ENCODE peak calls at places on chromosomes 13 and 19, in ten cellular contexts. H, M, T, F, O, D, W, Y, A and E are unnamed samples.

GRCh38 chr19:33125929-33126388 is 6.0 kb upstream of the WDR88 start:
- DNase-seq in W (peak; percentile 69), M (peak; percentile 16), Y (peak; percentile 54), T (peak; percentile 53), F (peak; percentile 46), A (peak; percentile 46), D (peak; percentile 36), H (no peak), O (peak; percentile 50), E (no peak)

GRCh38 chr19:30049844-30050667 is 108.0 kb downstream of the URI1 start:
- DNase-seq in W (no peak), A (no peak), Y (no peak), O (no peak), D (no peak), H (no peak), M (no peak), F (no peak), T (no peak), E (no peak)

GRCh38 chr19:41575998-41576397 is at the start of gene CEACAM21:
- DNase-seq in M (peak; percentile 11), T (peak; percentile 23), Y (peak; percentile 45), A (peak; percentile 66), D (peak; percentile 27), F (peak; percentile 35), O (peak; percentile 64), H (peak; percentile 51), W (no peak), E (no peak)

GRCh38 chr13:36839981-36840380 is 21.0 kb downstream of the RFXAP start:
- DNase-seq in D (no peak), M (no peak), Y (no peak), H (no peak), F (no peak), T (no peak), A (no peak), O (no peak), W (no peak), E (no peak)

GRCh38 chr19:17719730-17720486 is 628 bp downstream of the MAP1S start:
- DNase-seq in M (no peak), F (no peak), O (no peak), D (no peak), W (no peak), T (peak; percentile 76), Y (peak; percentile 73), H (peak; percentile 33), A (peak; percentile 65), E (no peak)

GRCh38 chr13:42524487-42525034 is 49.4 kb upstream of the TNFSF11 start:
- DNase-seq in T (no peak), D (no peak), F (no peak), O (no peak), H (peak; percentile 68), W (no peak), M (no peak), A (no peak), Y (no peak), E (no peak)

GRCh38 chr13:73171242-73171641 is 112.4 kb downstream of the KLF5 start:
- DNase-seq in M (no peak), O (no peak), T (no peak), W (no peak), D (no peak), F (no peak), H (no peak), A (peak; percentile 63), Y (no peak), E (no peak)

GRCh38 chr19:49971991-49972401 is 11.0 kb upstream of the SIGLEC11 start:
- DNase-seq in O (no peak), D (no peak), Y (peak; percentile 61), W (no peak), F (peak; percentile 56), M (no peak), A (no peak), H (no peak), T (peak; percentile 83), E (no peak)

GRCh38 chr13:99256283-99256682 is 1.9 kb downstream of the GPR18 start:
- DNase-seq in D (no peak), O (no peak), T (no peak), M (no peak), F (no peak), W (no peak), Y (no peak), A (no peak), H (no peak), E (no peak)

GRCh38 chr19:1601613-1602064 is 3.6 kb downstream of the UQCR11 start:
- DNase-seq in W (no peak), H (no peak), T (no peak), F (no peak), D (no peak), A (no peak), M (no peak), O (no peak), Y (no peak), E (no peak)

GRCh38 chr19:1608414-1609391 is 3.4 kb upstream of the UQCR11 start:
- DNase-seq in H (no peak), D (no peak), W (no peak), O (no peak), M (no peak), F (no peak), T (no peak), A (no peak), Y (no peak), E (no peak)

GRCh38 chr19:1606138-1606651 is 933 bp upstream of the UQCR11 start:
- DNase-seq in W (no peak), T (no peak), F (no peak), H (no peak), A (no peak), Y (peak; percentile 34), D (peak; percentile 36), M (no peak), O (no peak), E (no peak)

GRCh38 chr19:1602091-1602707 is 3.1 kb downstream of the UQCR11 start:
- DNase-seq in F (no peak), W (no peak), H (no peak), Y (no peak), A (no peak), T (no peak), M (no peak), D (no peak), O (no peak), E (no peak)

GRCh38 chr19:1605236-1606137 is at the start of gene UQCR11:
- DNase-seq in A (peak; percentile 96), T (peak; percentile 97), O (peak; percentile 97), W (peak; percentile 96), F (peak; percentile 93), Y (peak; percentile 96), D (peak; percentile 96), M (peak; percentile 93), H (peak; percentile 96), E (peak; percentile 84)
- TF ChIP-seq POLR2A in A (no peak), T (peak; percentile 52), O (no peak), W (no peak), F (no peak), Y (no peak), D (peak; percentile 52), M (peak; percentile 79), H (peak; percentile 40), E (no peak)

DNA sequence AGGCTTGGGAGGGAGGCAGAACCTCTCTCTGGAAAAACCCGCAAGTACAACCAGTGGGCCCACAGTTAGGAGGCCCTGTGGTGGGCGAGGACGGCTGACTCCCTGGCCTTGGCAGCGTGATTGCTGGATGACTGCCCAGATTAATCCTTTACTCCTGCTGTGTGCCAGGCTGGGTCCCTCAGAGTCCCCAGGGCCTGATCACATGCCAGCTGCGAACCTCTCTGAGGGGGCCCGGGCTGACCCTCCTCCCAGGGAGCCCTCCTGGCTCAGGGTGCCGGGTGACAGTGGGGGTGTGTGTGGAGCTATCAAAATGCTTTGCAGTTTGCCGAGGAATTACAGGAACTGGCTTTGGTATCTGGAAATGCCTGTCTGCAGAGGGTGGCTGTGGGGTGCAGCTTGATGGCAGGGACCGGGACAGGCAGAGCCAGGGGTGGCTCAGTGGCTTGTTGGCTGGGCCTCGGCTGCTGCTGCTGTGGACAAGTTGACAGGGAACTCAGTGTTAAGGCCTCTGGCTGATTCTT is 48.9 kb downstream of the DNM2 start:
- DNase-seq in D (no peak), M (no peak), W (peak; percentile 24), Y (peak; percentile 68), A (no peak), O (peak; percentile 53), F (peak; percentile 73), H (no peak), T (peak; percentile 81), E (no peak)
- H3K4me1 ChIP-seq in D (no peaks in the 10 kb centered on the region), M (peaks cover 53% of the 10 kb centered on the region), W (peaks cover 16% of the 10 kb centered on the region), Y (peaks cover 83% of the 10 kb centered on the region), A (peaks cover 84% of the 10 kb centered on the region), O (peaks cover 70% of the 10 kb centered on the region), F (peaks cover 75% of the 10 kb centered on the region), H (peaks cover 70% of the 10 kb centered on the region), T (peaks cover 82% of the 10 kb centered on the region), E (peaks cover 52% of the 10 kb centered on the region)

GRCh38 chr19:58229255-58229639 is 533 bp downstream of the ZNF544 start:
- DNase-seq in F (no peak), H (no peak), A (no peak), T (no peak), Y (no peak), M (no peak), D (no peak), W (peak; percentile 12), O (no peak), E (no peak)

GRCh38 chr19:58227964-58228583 is 640 bp upstream of the ZNF544 start:
- DNase-seq in H (no peak), T (no peak), A (no peak), D (no peak), O (no peak), M (no peak), Y (no peak), W (no peak), F (no peak), E (no peak)

GRCh38 chr19:58228584-58229254 is at the start of gene ZNF544:
- DNase-seq in H (peak; percentile 86), Y (peak; percentile 72), A (peak; percentile 80), O (peak; percentile 82), F (peak; percentile 80), M (peak; percentile 9), T (peak; percentile 83), W (peak; percentile 64), D (peak; percentile 45), E (no peak)
- TF ChIP-seq POLR2A in H (peak; percentile 42), Y (no peak), A (peak; percentile 53), O (peak; percentile 19), F (peak; percentile 35), M (no peak), T (peak; percentile 64), W (no peak), D (peak; percentile 42), E (peak; percentile 9)

GRCh38 chr19:5956323-5956722 is 21.6 kb downstream of the RANBP3 start:
- DNase-seq in O (no peak), Y (no peak), H (no peak), M (no peak), T (no peak), F (no peak), D (no peak), A (no peak), W (no peak), E (no peak)
- H3K4me1 ChIP-seq in O (peaks cover 42% of the 10 kb centered on the region), Y (peaks cover 97% of the 10 kb centered on the region), H (peaks cover 49% of the 10 kb centered on the region), M (peaks cover 84% of the 10 kb centered on the region), T (peaks cover 97% of the 10 kb centered on the region), F (peaks cover 99% of the 10 kb centered on the region), D (peaks cover 4% of the 10 kb centered on the region), A (peaks cover 64% of the 10 kb centered on the region), W (peaks cover 58% of the 10 kb centered on the region), E (peaks cover 57% of the 10 kb centered on the region)